ENCODE peak calls at places on chromosomes 6 and 20, in five cellular contexts. H is hepatocyte, R is spleen, I is lower lobe of right lung, Y is heart right ventricle. S is an unnamed sample.

GRCh38 chr20:44536139-44536538 is 14.3 kb upstream of the SERINC3 start:
- DNase-seq in I (no peak), H (no peak), R (no peak), Y (no peak), S (no peak)

GRCh38 chr6:139905404-139906052 is 531.1 kb upstream of the CITED2 start:
- DNase-seq in R (no peak), H (no peak), I (no peak), Y (no peak), S (no peak)

GRCh38 chr6:153947817-153948447 is 91.1 kb upstream of the OPRM1 start:
- DNase-seq in I (no peak), R (no peak), Y (no peak), H (peak), S (peak)

GRCh38 chr6:169831450-169832246 is 80.2 kb downstream of the ERMARD start:
- DNase-seq in H (peak), R (peak), Y (peak), I (peak), S (peak)

GRCh38 chr20:8837396-8837795 is 231.5 kb upstream of the PLCB4 start:
- DNase-seq in R (no peak), I (no peak), Y (no peak), H (no peak), S (no peak)

GRCh38 chr20:56091635-56092180 is 86.4 kb upstream of the CBLN4 start:
- DNase-seq in Y (no peak), R (no peak), I (no peak), H (no peak), S (no peak)

GRCh38 chr6:45644720-45645119 is 267.0 kb upstream of the SUPT3H start:
- DNase-seq in I (no peak), Y (no peak), R (no peak), H (no peak), S (no peak)

GRCh38 chr6:133774356-133774755 is 114.6 kb upstream of the TCF21 start:
- DNase-seq in I (no peak), R (no peak), Y (no peak), H (no peak), S (no peak)

GRCh38 chr6:10989587-10989986 is 54.5 kb downstream of the ELOVL2 start:
- DNase-seq in Y (no peak), I (no peak), R (no peak), H (no peak), S (no peak)

GRCh38 chr6:33689148-33689494 is 22.4 kb downstream of the UQCC2 start:
- DNase-seq in Y (peak), I (peak), H (no peak), R (no peak), S (no peak)

GRCh38 chr6:47844881-47845280 is 63.0 kb downstream of the OPN5 start:
- DNase-seq in Y (no peak), R (no peak), H (no peak), I (no peak), S (no peak)

GRCh38 chr6:20211037-20211940 is 980 bp downstream of the MBOAT1 start:
- DNase-seq in I (no peak), H (peak), Y (no peak), R (no peak), S (peak)

GRCh38 chr6:6866656-6867390 is 240.9 kb upstream of the RREB1 start:
- DNase-seq in I (no peak), Y (no peak), H (no peak), R (no peak), S (no peak)

GRCh38 chr6:72049376-72049775 is 163.0 kb downstream of the RIMS1 start:
- DNase-seq in H (no peak), Y (no peak), R (no peak), I (no peak), S (no peak)

GRCh38 chr6:139330271-139330670 is 38.5 kb upstream of the TXLNB start:
- DNase-seq in I (no peak), H (no peak), R (no peak), Y (no peak), S (no peak)

GRCh38 chr6:71279740-71280139 is 8.9 kb upstream of the OGFRL1 start:
- DNase-seq in R (no peak), Y (no peak), I (no peak), H (no peak), S (no peak)

GRCh38 chr6:112979830-112980229 is 632.7 kb downstream of the RFPL4B start:
- DNase-seq in H (peak), R (no peak), Y (no peak), I (no peak), S (peak)

GRCh38 chr6:119479860-119480655 is 130.5 kb upstream of the MAN1A1 start:
- DNase-seq in Y (no peak), I (no peak), R (no peak), H (peak), S (no peak)

GRCh38 chr6:35195120-35195780 is 18.5 kb upstream of the SCUBE3 start:
- DNase-seq in I (no peak), R (no peak), Y (no peak), H (no peak), S (no peak)

GRCh38 chr6:80003841-80004198 is 629 bp upstream of the TTK start:
- DNase-seq in H (no peak), I (peak), Y (peak), R (peak), S (peak)

GRCh38 chr20:742156-742555 is 26.1 kb downstream of the SLC52A3 start:
- DNase-seq in Y (no peak), R (no peak), I (no peak), H (no peak), S (no peak)

GRCh38 chr6:11392778-11393507 is 144.6 kb upstream of the TMEM170B start:
- DNase-seq in R (no peak), Y (peak), H (peak), I (peak), S (peak)

GRCh38 chr6:169240591-169241390 is 12.9 kb downstream of the THBS2 start:
- DNase-seq in Y (no peak), H (no peak), R (peak), I (no peak), S (no peak)

DNA sequence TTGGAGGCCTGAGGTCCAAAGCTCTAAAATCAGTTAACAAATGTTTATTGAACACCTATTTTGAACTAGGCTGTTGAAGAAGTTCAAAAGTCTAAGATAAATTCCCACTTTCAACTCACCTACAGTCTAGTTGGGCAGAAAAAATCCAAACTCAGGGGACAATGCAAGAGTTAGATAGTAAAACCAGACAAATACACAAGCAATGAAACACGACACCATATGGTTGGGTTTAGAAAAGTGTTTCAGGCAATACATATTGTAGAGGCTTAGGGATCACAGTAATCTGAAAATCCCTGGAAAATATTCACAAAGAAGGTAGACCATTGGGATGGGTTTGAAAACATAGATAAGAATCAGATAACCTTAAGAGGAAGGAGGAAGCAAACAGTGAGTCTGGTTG is 1.3 kb upstream of the CARMIL1 start:
- DNase-seq in R (no peak), Y (no peak), I (no peak), H (no peak), S (no peak)
- H3K4me3 ChIP-seq in R (no peak), Y (no peak), I (no peak), H (peak), S (no peak)

DNA sequence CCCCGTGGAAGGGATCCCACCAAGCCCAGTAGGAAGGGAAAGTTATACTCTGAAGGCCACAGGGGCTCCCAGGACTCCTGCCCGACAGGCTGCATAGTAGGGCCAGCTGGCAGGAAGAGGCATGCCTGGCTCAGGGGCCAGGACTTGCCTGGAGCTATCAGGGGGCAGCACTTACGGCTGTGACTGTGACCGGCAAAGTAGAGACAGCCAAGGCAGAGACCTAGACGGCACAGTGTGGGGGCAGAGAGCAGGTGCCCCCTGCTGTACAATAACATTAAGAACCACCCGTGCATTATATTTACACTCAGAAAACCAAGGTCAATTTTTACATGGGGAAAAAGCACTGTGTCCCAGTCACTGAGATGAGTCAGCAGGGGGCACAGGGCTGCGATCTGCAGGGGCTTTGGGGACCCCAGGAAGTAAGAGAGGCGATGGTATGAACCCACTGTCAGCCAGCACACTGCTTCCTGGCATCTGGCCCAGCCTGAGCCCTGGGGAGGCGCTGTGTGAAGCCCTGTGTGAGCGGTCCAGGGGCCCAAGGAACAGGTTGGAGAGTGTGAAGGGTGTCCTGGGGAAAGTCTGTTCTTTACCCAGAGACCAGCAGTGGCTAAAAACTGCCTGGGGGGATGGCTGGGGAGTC is 9.9 kb downstream of the CCDC167 start:
- DNase-seq in Y (peak), H (no peak), I (no peak), R (no peak), S (no peak)
- TF ChIP-seq CTCF in Y (no peak), H (no peak), I (peak), R (no peak), S (no peak)

GRCh38 chr6:89295981-89296380 is 19.1 kb downstream of the GABRR2 start:
- DNase-seq in R (no peak), I (no peak), Y (no peak), H (no peak), S (no peak)

GRCh38 chr6:89297695-89298351 is 17.3 kb downstream of the GABRR2 start:
- DNase-seq in R (no peak), Y (no peak), I (no peak), H (peak), S (no peak)

GRCh38 chr6:89301586-89302194 is 13.4 kb downstream of the GABRR2 start:
- DNase-seq in Y (no peak), I (no peak), H (no peak), R (no peak), S (no peak)

GRCh38 chr6:89299451-89299850 is 15.6 kb downstream of the GABRR2 start:
- DNase-seq in R (no peak), Y (no peak), I (no peak), H (no peak), S (no peak)

DNA sequence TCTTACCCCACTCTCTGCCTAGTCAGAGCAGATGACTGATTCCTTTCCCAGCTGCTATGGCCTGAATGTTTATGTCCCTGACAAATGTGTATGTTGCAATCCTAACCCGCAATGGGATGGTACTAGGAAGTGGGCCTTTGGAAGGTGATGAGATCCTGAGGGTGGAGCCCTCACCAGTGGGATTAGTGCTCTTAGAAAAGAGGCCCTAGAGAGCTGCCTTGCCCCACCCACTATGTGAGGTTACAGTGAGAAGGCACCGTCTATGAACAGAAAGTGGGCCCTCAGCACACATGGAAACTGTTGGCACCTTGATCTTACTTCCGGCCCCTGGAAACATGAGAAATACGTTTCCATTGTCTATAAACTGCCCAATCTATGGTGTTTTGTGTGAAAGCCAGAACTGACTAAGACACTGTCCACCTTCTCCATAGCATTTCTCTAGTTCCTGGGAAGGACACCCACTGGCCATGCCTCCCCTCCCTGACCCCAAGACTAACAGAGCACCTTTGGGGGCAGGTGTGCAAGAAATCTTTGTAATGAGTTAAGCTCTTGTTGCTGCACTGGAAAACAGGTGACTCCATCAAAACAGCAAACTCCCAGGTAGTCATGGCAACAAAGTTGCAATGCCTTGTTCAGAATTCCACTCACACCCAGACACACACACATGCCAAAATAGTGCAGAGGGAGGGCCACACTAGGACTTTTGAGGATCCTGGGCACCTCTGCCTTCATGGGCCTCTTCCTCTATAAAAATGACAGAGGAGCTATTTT is 16.2 kb downstream of the GABRR2 start:
- DNase-seq in Y (no peak), H (peak), R (no peak), I (no peak), S (no peak)
- H3K27ac ChIP-seq in Y (no peak), H (peak), R (no peak), I (no peak), S (no peak)

GRCh38 chr6:116764557-116764960 is 960 bp downstream of the FAM162B start:
- DNase-seq in Y (peak), I (no peak), R (no peak), H (peak), S (no peak)
- H3K4me3 ChIP-seq in Y (peak), I (peak), R (no peak), H (peak), S (peak)

DNA sequence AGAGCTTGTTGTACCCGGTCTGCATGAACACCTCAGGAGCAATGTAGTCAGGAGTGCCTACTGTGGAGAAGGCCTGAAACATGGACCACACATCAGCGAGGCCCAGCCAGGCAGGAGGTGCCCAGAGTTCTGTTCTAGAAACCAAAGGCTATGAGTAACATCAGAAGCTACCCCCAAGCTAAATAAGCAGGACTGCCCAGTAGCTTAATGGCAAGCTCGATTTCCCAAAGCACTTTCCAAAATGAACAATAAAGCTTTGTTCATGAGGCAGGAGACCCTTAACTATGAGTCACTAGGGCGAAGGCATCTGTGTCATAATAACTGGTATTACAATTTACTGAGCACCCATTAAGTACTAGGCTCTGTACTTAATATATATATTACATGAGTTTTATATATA is 47.4 kb downstream of the STK38 start:
- DNase-seq in I (no peak), Y (no peak), R (no peak), H (no peak), S (no peak)
- TF ChIP-seq CTCF in I (no peak), Y (no peak), R (no peak), H (no peak), S (no peak)

DNA sequence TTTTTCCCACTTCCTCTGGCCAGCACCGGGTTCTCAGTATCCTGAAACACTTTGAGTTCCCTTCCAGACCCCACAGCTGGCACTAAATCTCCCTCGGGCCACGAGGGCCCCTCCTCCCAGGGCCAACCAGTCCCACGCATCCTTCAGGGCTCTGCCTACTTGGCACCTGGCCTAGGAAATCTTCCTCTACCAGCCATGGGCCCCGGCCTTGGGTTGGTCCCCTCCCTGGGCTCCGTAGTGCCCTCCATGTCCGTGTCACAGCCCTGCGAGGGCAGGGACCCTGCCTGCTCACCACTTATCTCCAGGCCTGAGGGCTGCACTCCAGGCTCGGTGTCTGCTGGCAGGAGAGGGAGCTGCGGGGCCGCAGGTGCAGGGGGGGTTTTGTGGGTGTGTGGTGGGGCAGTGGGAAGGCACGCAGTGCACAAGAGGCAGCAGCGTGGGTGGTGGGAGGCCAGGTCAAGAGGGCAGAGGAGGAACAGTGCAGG is 48.8 kb upstream of the CDH22 start:
- DNase-seq in H (no peak), R (peak), Y (peak), I (no peak), S (no peak)
- H3K27ac ChIP-seq in H (no peak), R (peak), Y (no peak), I (no peak), S (no peak)

S was measured in colonic mucosa.